ENCODE peak calls at places on chromosomes 4 and X, in eight cellular contexts. L, K, M, V, R, B, P and X are unnamed samples. For H3K4me1, the result is how much of the 10 kb centered on the place peaks cover.

GRCh38 chr4:150047546-150047945 is 30.7 kb upstream of the DCLK2 start:
- DNase-seq in L (no peak), B (no peak), K (no peak), V (no peak), M (no peak), R (no peak), P (no peak), X (no peak)

GRCh38 chr4:145951931-145952330 is 13.3 kb upstream of the ZNF827 start:
- DNase-seq in V (no peak), M (no peak), P (no peak), B (no peak), L (no peak), R (no peak), K (no peak), X (no peak)

GRCh38 chrX:14032383-14032782 is 2.7 kb upstream of the GEMIN8 start:
- DNase-seq in B (peak), R (no peak), M (peak), P (peak), L (no peak), V (no peak), K (peak), X (peak)

GRCh38 chr4:159768011-159768410 is 665.1 kb downstream of the RAPGEF2 start:
- DNase-seq in R (no peak), K (no peak), M (no peak), P (no peak), V (no peak), L (no peak), B (no peak), X (no peak)

GRCh38 chrX:129665916-129666644 is 11.3 kb upstream of the APLN start:
- DNase-seq in K (no peak), M (no peak), V (no peak), B (no peak), P (peak), L (no peak), R (no peak), X (no peak)

GRCh38 chr4:22485751-22486150 is 30.1 kb downstream of the ADGRA3 start:
- DNase-seq in L (no peak), M (no peak), V (no peak), R (no peak), P (no peak), B (no peak), K (no peak), X (no peak)

GRCh38 chr4:86004030-86004429 is 355.8 kb downstream of the MAPK10 start:
- DNase-seq in M (no peak), R (no peak), K (no peak), L (no peak), B (no peak), P (no peak), V (no peak), X (no peak)

GRCh38 chrX:64152857-64153256 is 52.7 kb downstream of the AMER1 start:
- DNase-seq in V (no peak), K (no peak), R (peak), B (no peak), P (peak), M (no peak), L (no peak), X (no peak)

GRCh38 chr4:10160280-10160856 is 43.8 kb upstream of the WDR1 start:
- DNase-seq in R (no peak), M (no peak), P (peak), V (no peak), B (no peak), L (no peak), K (peak), X (no peak)

GRCh38 chr4:107743532-107743931 is 23.5 kb upstream of the PAPSS1 start:
- DNase-seq in R (no peak), K (no peak), P (no peak), V (no peak), M (no peak), L (no peak), B (no peak), X (no peak)

GRCh38 chr4:85776091-85776490 is 301.1 kb downstream of the ARHGAP24 start:
- DNase-seq in L (no peak), V (no peak), K (no peak), B (no peak), M (no peak), R (no peak), P (no peak), X (no peak)

GRCh38 chrX:46268429-46268828 is 276.8 kb downstream of the ZNF674 start:
- DNase-seq in K (no peak), L (no peak), M (no peak), V (no peak), P (no peak), R (no peak), B (no peak), X (no peak)

GRCh38 chrX:2320580-2321327 is 180.0 kb downstream of the DHRSX start:
- DNase-seq in P (no peak), K (no peak), B (no peak), M (no peak), L (peak), R (no peak), V (no peak), X (no peak)

GRCh38 chr4:76088719-76089118 is 14.2 kb downstream of the ART3 start:
- DNase-seq in K (no peak), P (no peak), V (no peak), M (no peak), R (no peak), B (no peak), L (no peak), X (no peak)

GRCh38 chr4:76087007-76087769 is 12.7 kb downstream of the ART3 start:
- DNase-seq in B (no peak), L (peak), R (peak), M (no peak), P (peak), V (peak), K (no peak), X (no peak)

GRCh38 chr4:76091052-76091451 is 16.5 kb downstream of the ART3 start:
- DNase-seq in L (no peak), M (no peak), B (no peak), P (no peak), R (no peak), K (no peak), V (no peak), X (no peak)

GRCh38 chr4:76095568-76095967 is 21.1 kb downstream of the ART3 start:
- DNase-seq in P (no peak), V (no peak), L (no peak), M (no peak), B (no peak), K (no peak), R (no peak), X (no peak)

GRCh38 chr4:76090241-76090691 is 15.8 kb downstream of the ART3 start:
- DNase-seq in P (no peak), V (no peak), B (no peak), K (no peak), M (no peak), R (no peak), L (no peak), X (peak)
- H3K4me1 ChIP-seq in P (under half), V (under half), B (under half), K (under half), M (under half), R (under half), L (under half), X (under half)

GRCh38 chr4:168857546-168858314 is 152.3 kb downstream of the CBR4 start:
- DNase-seq in L (no peak), M (no peak), R (no peak), V (no peak), B (no peak), K (no peak), P (no peak), X (no peak)

GRCh38 chr4:168854216-168854921 is 155.7 kb downstream of the CBR4 start:
- DNase-seq in P (no peak), K (no peak), V (no peak), M (no peak), B (no peak), L (no peak), R (no peak), X (no peak)

GRCh38 chr4:168856312-168856711 is 153.7 kb downstream of the CBR4 start:
- DNase-seq in R (no peak), K (no peak), P (no peak), L (no peak), B (no peak), V (no peak), M (no peak), X (no peak)

GRCh38 chr4:168859100-168859499 is 151.0 kb downstream of the CBR4 start:
- DNase-seq in B (no peak), R (no peak), P (no peak), M (no peak), V (no peak), K (no peak), L (no peak), X (no peak)

GRCh38 chr4:168857009-168857408 is 153.0 kb downstream of the CBR4 start:
- DNase-seq in R (no peak), V (no peak), K (no peak), M (no peak), B (no peak), L (no peak), P (no peak), X (no peak)
- H3K4me1 ChIP-seq in R (under half), V (under half), K (under half), M (under half), B (under half), L (under half), P (under half), X (under half)

DNA sequence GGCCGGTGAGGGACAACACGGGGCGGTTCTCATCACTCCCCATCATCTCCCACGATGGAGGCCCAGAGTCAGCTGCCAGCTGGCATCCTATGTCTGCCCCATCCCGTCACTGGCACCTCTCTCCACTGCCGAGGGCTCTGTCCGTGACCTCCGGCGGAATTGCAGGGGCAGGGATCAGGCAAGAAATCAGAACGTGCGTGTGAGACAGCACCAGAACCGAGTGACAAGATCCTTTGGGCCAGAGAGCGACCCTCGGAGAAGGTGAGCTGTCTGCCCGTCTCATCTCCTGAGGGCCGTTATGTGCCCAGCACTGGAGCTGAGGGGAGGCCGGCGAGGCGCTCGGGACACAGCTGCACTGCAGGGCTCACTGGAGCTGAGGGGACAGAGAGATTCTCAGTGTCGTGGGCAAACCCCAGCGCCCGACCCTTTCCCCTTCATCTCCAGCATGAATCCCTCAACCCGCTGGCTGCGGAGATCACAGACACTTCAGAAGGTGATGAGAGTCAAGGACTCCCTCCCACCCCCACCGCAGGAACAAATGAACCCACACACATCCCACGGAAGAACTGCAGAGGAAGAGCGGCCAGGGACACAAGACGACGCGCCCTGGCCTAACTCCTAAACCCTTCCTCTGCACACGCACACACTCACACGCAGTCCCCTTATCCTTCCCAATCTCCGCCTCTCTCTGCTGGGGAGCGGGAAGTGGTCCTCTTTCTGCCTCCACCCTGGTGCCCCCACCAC is 128.7 kb downstream of the AFAP1 start:
- DNase-seq in V (no peak), B (no peak), M (no peak), K (no peak), L (no peak), P (no peak), R (no peak), X (no peak)
- H3K4me1 ChIP-seq in V (under half), B (under half), M (under half), K (under half), L (under half), P (under half), R (under half), X (under half)

DNA sequence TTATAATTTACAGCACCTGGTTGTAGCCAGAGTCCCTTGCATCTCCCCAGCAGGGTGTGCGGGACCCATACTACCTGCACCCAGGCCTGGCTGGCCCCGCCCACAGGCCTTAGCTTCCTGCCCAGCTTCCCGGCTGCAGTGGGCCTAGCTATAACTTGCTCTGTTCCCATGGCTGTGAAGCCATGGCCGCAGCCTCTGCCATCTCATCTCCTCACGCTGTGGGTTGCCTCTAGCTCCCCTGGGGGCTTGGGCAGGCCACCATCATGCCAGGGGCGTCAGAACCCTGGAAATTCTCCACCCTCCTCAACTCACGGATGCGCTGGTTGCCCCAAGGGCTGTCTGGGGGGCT is 26.1 kb upstream of the SORBS2 start:
- DNase-seq in R (peak), B (no peak), L (no peak), M (no peak), V (no peak), K (no peak), P (peak), X (no peak)
- H3K4me1 ChIP-seq in R (under half), B (under half), L (under half), M (under half), V (under half), K (under half), P (under half), X (under half)